ENCODE peak calls at places on chromosomes 2 and 18, in six cellular contexts. K, N, W, M, E and P are unnamed samples. For H3K4me1, the result is how much of the 10 kb centered on the place peaks cover.

GRCh38 chr2:226183033-226183432 is 616.6 kb downstream of the IRS1 start:
- DNase-seq in N (no peak), K (no peak), W (no peak), E (no peak), M (no peak), P (no peak)

GRCh38 chr18:44579028-44579692 is 101.5 kb upstream of the SETBP1 start:
- DNase-seq in M (no peak), N (peak), W (no peak), K (no peak), E (no peak), P (no peak)

GRCh38 chr18:12086249-12086648 is 7.4 kb upstream of the ANKRD62 start:
- DNase-seq in W (no peak), N (no peak), E (no peak), M (no peak), K (no peak), P (peak)

GRCh38 chr2:222532315-222532714 is 108.0 kb downstream of the SGPP2 start:
- DNase-seq in N (peak), K (no peak), W (no peak), M (peak), E (no peak), P (no peak)

GRCh38 chr2:68250196-68250595 is 2.1 kb downstream of the PPP3R1 start:
- DNase-seq in K (no peak), E (no peak), N (no peak), M (no peak), W (no peak), P (no peak)

GRCh38 chr2:20184067-20184938 is 40.6 kb downstream of the SDC1 start:
- DNase-seq in N (peak), W (no peak), K (no peak), E (no peak), M (no peak), P (peak)

GRCh38 chr2:207395535-207396251 is 134.1 kb upstream of the CREB1 start:
- DNase-seq in K (no peak), M (no peak), N (peak), W (no peak), E (no peak), P (no peak)

GRCh38 chr2:28751956-28752607 is 452 bp downstream of the PPP1CB start:
- DNase-seq in E (no peak), K (peak), W (no peak), M (no peak), N (peak), P (no peak)

GRCh38 chr2:79850912-79851311 is 338.1 kb downstream of the CTNNA2 start:
- DNase-seq in W (no peak), M (no peak), N (no peak), E (no peak), K (no peak), P (no peak)

GRCh38 chr2:220469201-220469600 is 841.8 kb downstream of the SLC4A3 start:
- DNase-seq in N (no peak), W (no peak), K (no peak), M (no peak), E (no peak), P (peak)

GRCh38 chr2:39913648-39914456 is 134.8 kb upstream of the THUMPD2 start:
- DNase-seq in N (peak), M (no peak), W (peak), E (no peak), K (peak), P (peak)

GRCh38 chr2:43121915-43122314 is 104.5 kb downstream of the ZFP36L2 start:
- DNase-seq in N (no peak), W (no peak), M (no peak), K (no peak), E (no peak), P (no peak)

GRCh38 chr2:184564092-184564491 is 34.2 kb upstream of the ZNF804A start:
- DNase-seq in K (no peak), N (no peak), W (no peak), M (no peak), E (no peak), P (no peak)

GRCh38 chr2:105849431-105850179 is 104.9 kb downstream of the NCK2 start:
- DNase-seq in K (no peak), M (no peak), N (no peak), W (no peak), E (no peak), P (no peak)

GRCh38 chr2:106026271-106027190 is 167.6 kb downstream of the UXS1 start:
- DNase-seq in W (no peak), K (no peak), N (no peak), M (no peak), E (no peak), P (no peak)

GRCh38 chr2:196176142-196176738 is 4.9 kb upstream of the STK17B start:
- DNase-seq in W (no peak), K (peak), E (no peak), M (no peak), N (no peak), P (no peak)

GRCh38 chr2:18119883-18120282 is 241.4 kb downstream of the KCNS3 start:
- DNase-seq in N (no peak), K (no peak), M (no peak), E (peak), W (no peak), P (no peak)

GRCh38 chr18:44855681-44856080 is 175.0 kb downstream of the SETBP1 start:
- DNase-seq in K (no peak), N (peak), W (no peak), M (peak), E (no peak), P (no peak)

GRCh38 chr2:81007104-81007503 is 702.6 kb upstream of the LRRTM1 start:
- DNase-seq in E (no peak), M (no peak), N (no peak), W (no peak), K (no peak), P (no peak)

GRCh38 chr2:127386246-127386645 is 1.5 kb downstream of the MAP3K2 start:
- DNase-seq in K (no peak), M (no peak), W (no peak), N (no peak), E (no peak), P (no peak)
- H3K4me1 ChIP-seq in K (half or more), M (under half), W (half or more), N (under half), E (under half), P (half or more)

DNA sequence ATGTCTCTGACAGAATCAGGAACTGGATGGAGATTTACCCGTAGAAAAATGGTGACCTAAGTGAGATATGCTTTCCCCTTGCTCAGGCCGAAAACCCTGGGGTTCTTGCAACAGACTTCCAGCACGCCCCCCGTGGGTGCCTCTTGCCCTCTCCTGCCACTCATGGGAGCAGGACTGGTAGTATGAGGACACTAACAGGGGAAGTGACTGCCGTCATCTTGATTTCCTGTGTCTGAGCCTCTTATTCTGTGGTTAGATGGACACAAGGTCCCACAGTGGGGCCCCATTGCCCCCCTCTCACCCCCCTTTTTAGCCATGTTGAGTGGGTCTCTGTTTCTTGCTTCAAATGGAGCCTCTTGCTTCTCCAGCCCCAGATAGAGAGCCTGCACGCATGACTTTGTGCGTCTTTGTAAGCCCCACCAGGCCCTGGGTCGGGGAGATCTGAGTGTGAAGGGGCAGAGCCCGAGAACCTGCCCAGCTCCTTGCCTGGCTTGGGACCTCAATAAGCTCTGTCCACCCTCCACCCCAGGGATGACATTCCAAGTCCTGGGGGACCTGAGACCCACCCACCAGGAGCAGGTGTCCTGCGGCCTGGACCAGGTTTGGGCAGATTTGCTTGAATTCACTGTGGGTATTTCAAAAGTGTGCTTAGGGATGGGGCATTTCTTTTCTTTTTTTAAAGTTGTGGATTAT is 12.6 kb downstream of the GNLY start:
- DNase-seq in N (no peak), K (no peak), E (no peak), M (no peak), W (peak), P (no peak)
- H3K4me1 ChIP-seq in N (under half), K (under half), E (under half), M (under half), W (half or more), P (half or more)

DNA sequence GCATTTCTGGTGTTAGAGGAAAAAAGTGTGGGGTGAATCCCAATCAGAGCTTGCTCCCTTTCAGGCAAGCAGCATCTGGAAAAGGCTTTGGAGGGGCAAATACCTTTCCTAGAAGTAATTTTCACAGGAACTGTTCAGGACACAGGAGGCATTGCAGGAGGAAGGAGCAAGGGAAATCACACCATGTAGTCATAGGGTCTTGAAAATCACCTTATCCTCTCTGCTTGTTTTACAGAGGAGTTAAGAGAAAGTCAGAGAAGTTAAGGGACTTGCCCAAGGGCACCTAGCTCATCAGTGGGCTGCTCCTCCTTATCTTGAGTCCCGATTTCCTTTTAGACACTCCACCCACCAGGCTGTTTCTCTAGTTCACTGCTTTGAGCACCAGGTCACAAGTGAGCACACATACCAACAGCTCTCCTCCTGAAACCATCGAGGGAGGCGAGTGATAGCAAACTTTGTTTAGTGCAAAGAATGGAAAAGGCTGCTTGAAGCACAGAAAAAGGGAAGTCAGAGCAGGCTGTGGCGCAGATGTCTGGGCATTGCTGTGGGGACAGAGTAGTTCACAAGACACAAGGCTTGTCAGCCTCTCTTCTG is 89.2 kb upstream of the CXCR4 start:
- DNase-seq in M (no peak), E (no peak), K (no peak), N (no peak), W (peak), P (no peak)
- H3K4me1 ChIP-seq in M (under half), E (under half), K (under half), N (under half), W (under half), P (under half)

DNA sequence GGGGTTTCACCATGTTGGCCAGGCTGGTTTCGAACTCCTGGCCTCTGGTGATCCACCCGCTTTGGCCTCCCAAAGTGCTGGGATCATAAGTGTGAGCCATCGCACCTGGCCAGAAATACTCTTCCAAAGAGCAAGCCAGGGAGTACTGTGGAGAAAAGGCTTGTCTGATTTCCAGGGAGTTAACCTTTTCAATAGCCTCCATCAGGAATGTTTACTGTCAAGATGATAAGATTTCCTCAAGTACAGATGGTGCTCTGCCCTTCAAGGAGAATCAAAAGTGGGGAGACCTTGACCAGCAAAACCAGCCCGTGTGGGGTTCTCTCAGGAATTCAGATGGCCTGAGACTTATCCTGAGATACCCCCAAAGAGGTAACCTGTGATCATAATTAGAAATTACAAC is 237.2 kb downstream of the PRKCE start:
- DNase-seq in K (no peak), N (no peak), W (no peak), M (no peak), E (no peak), P (no peak)
- H3K4me1 ChIP-seq in K (under half), N (under half), W (half or more), M (under half), E (under half), P (under half)

GRCh38 chr2:236665130-236665529 is 95.5 kb downstream of the ACKR3 start:
- DNase-seq in E (no peak), N (peak), K (no peak), M (no peak), W (no peak), P (peak)

GRCh38 chr2:236663671-236664101 is 94.1 kb downstream of the ACKR3 start:
- DNase-seq in N (peak), K (no peak), E (no peak), M (no peak), W (peak), P (peak)

GRCh38 chr2:236665572-236666118 is 96.0 kb downstream of the ACKR3 start:
- DNase-seq in W (no peak), K (no peak), E (no peak), N (peak), M (no peak), P (peak)

GRCh38 chr2:236663267-236663666 is 93.6 kb downstream of the ACKR3 start:
- DNase-seq in E (no peak), W (peak), N (no peak), M (no peak), K (no peak), P (no peak)

GRCh38 chr2:236664131-236664530 is 94.5 kb downstream of the ACKR3 start:
- DNase-seq in W (no peak), M (no peak), E (no peak), K (no peak), N (no peak), P (no peak)
- H3K4me1 ChIP-seq in W (half or more), M (under half), E (under half), K (under half), N (under half), P (under half)

GRCh38 chr2:238285653-238286082 is 2.7 kb downstream of the PER2 start:
- DNase-seq in E (no peak), N (peak), W (peak), K (no peak), M (peak), P (peak)
- H3K4me1 ChIP-seq in E (under half), N (under half), W (half or more), K (under half), M (under half), P (half or more)

DNA sequence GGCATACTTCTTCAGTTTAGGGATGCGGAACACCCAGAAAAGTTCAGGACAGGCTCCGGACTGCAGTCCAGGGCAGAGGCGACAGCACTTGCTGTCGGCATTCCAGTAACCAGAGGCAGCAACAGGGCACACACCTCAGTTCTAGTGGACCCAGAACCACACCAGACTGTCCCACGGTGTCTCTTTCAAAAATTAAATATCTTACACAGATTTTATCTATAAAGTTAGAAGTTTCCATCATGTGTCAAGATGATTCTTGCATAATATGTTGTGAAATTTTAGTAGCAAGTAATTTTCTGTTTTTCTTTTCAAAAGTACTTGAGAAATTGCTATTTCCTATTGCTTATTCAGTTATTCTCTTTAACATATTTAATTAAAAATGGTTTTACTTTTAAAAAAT is 182.5 kb downstream of the LTBP1 start:
- DNase-seq in E (no peak), W (no peak), K (no peak), M (no peak), N (no peak), P (no peak)
- H3K4me1 ChIP-seq in E (under half), W (under half), K (under half), M (under half), N (under half), P (under half)

GRCh38 chr2:200320991-200321390 is 14.5 kb downstream of the SPATS2L start:
- DNase-seq in E (no peak), M (no peak), N (no peak), W (no peak), K (no peak), P (no peak)
- H3K4me1 ChIP-seq in E (under half), M (under half), N (under half), W (half or more), K (under half), P (half or more)

DNA sequence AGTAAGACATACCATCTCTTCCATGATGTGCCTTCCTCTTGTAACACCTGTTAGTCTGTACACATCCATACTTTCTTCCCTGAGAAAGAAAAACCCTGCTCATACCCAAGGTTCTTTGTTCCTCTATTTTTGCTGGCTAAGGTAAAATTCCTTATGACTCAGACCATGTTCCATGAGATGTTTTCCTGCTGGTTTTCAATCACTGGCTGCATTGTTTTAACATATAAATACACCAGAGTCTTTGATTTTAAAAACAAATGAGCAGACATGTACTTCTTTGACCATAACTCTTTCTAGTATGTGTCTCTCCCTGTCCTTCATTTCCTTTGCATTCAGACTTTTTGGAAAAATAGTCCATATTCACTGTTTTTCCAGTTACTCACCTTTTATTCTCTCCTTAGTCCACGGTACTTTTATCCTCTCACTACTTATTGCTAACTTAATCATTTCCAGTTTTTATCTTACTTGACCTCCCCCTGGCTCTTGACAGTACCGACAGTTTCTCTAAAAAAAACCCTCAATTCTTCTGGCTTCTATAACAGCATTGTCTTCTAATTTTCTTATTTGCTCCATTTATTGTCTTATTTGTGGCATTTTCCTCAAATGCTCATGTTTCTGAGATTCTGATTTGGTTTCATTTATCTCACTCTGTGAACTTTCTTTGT is 4.3 kb downstream of the VAPA start:
- DNase-seq in M (no peak), K (no peak), W (no peak), N (peak), E (no peak), P (no peak)
- H3K4me1 ChIP-seq in M (under half), K (half or more), W (half or more), N (under half), E (half or more), P (half or more)

GRCh38 chr2:54109848-54110247 is 5.6 kb upstream of the ACYP2 start:
- DNase-seq in N (no peak), W (no peak), E (no peak), M (no peak), K (no peak), P (no peak)
- H3K4me1 ChIP-seq in N (under half), W (under half), E (under half), M (under half), K (under half), P (under half)